ENCODE peak calls at places on chromosome 18, in four cellular contexts. One of them, this sample, is unnamed.

GRCh38 chr18:24535831-24536230 is 75.4 kb downstream of the HRH4 start:
- DNase-seq in K562: no peak
- DNase-seq in HepG2: no peak
- DNase-seq in A549: no peak
- DNase-seq in this sample: no peak

GRCh38 chr18:22822841-22823508 is 110.2 kb upstream of the RBBP8 start:
- DNase-seq in K562: no peak
- DNase-seq in HepG2: no peak
- DNase-seq in A549: no peak
- DNase-seq in this sample: no peak

GRCh38 chr18:28854964-28855363 is 678.0 kb upstream of the CDH2 start:
- DNase-seq in K562: no peak
- DNase-seq in HepG2: no peak
- DNase-seq in A549: no peak
- DNase-seq in this sample: no peak

GRCh38 chr18:9802774-9803697 is 82.7 kb upstream of the TXNDC2 start:
- DNase-seq in K562: peak; percentile 93
- DNase-seq in HepG2: peak; percentile 68
- DNase-seq in A549: no peak
- DNase-seq in this sample: no peak

GRCh38 chr18:79856119-79857080 is 58.7 kb downstream of the KCNG2 start:
- DNase-seq in K562: no peak
- DNase-seq in HepG2: no peak
- DNase-seq in A549: peak; percentile 24
- DNase-seq in this sample: peak; percentile 49

GRCh38 chr18:33833847-33834246 is 255.8 kb downstream of the ASXL3 start:
- DNase-seq in K562: no peak
- DNase-seq in HepG2: no peak
- DNase-seq in A549: no peak
- DNase-seq in this sample: no peak

GRCh38 chr18:57287766-57288165 is 64.6 kb upstream of the ST8SIA3 start:
- DNase-seq in K562: no peak
- DNase-seq in HepG2: no peak
- DNase-seq in A549: no peak
- DNase-seq in this sample: no peak

GRCh38 chr18:78725426-78725825 is 254.2 kb upstream of the SALL3 start:
- DNase-seq in K562: no peak
- DNase-seq in HepG2: no peak
- DNase-seq in A549: no peak
- DNase-seq in this sample: no peak

GRCh38 chr18:22703883-22704626 is 229.1 kb upstream of the RBBP8 start:
- DNase-seq in K562: peak; percentile 79
- DNase-seq in HepG2: peak; percentile 48
- DNase-seq in A549: peak; percentile 60
- DNase-seq in this sample: no peak

GRCh38 chr18:54717673-54718435 is 110.4 kb upstream of the RAB27B start:
- DNase-seq in K562: no peak
- DNase-seq in HepG2: no peak
- DNase-seq in A549: no peak
- DNase-seq in this sample: peak; percentile 66

GRCh38 chr18:44819944-44820510 is 139.3 kb downstream of the SETBP1 start:
- DNase-seq in K562: no peak
- DNase-seq in HepG2: no peak
- DNase-seq in A549: no peak
- DNase-seq in this sample: no peak

DNA sequence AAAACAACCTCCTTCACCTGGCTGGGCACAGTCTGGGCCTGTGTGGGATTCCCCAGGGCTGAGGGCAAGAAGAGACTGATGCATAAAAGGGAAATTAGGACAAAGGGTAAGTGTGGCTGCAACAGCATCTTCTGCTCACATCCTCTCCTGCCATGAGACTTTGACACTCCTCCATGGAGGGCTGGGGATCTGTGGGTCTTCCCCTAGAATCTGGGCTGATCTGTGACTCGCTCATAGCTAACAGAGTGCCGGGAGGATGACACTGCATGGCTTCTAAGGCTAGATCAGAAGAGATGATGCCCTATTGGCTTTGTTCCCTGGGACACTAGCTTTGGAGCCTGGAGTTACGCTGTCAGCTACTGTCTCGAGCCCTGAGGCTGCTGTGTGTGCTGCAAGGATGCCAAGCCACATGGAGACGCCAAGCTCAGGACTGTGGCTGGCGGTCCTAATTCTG is 24.3 kb downstream of the MOCOS start:
- DNase-seq in K562: no peak
- DNase-seq in HepG2: no peak
- DNase-seq in A549: no peak
- DNase-seq in this sample: no peak
- TF ChIP-seq ESRRA in K562: no peak
- TF ChIP-seq ESRRA in HepG2: no peak
- TF ChIP-seq ESRRA in A549: no peak
- TF ChIP-seq ESRRA in this sample: no peak

GRCh38 chr18:59696311-59697235 is 650 bp downstream of the CCBE1 start:
- DNase-seq in K562: no peak
- DNase-seq in HepG2: no peak
- DNase-seq in A549: peak; percentile 20
- DNase-seq in this sample: peak; percentile 74
- TF ChIP-seq NR3C1 in K562: no peak
- TF ChIP-seq NR3C1 in HepG2: no peak
- TF ChIP-seq NR3C1 in A549: no peak
- TF ChIP-seq NR3C1 in this sample: no peak

GRCh38 chr18:48168861-48169260 is 238.4 kb upstream of the SMAD2 start:
- DNase-seq in K562: no peak
- DNase-seq in HepG2: no peak
- DNase-seq in A549: no peak
- DNase-seq in this sample: no peak
- TF ChIP-seq ESRRA in K562: no peak
- TF ChIP-seq ESRRA in HepG2: no peak
- TF ChIP-seq ESRRA in A549: no peak
- TF ChIP-seq ESRRA in this sample: no peak

GRCh38 chr18:5568416-5568815 is 24.6 kb upstream of the EPB41L3 start:
- DNase-seq in K562: no peak
- DNase-seq in HepG2: no peak
- DNase-seq in A549: no peak
- DNase-seq in this sample: no peak
- TF ChIP-seq NR3C1 in K562: no peak
- TF ChIP-seq NR3C1 in HepG2: no peak
- TF ChIP-seq NR3C1 in A549: no peak
- TF ChIP-seq NR3C1 in this sample: no peak